ENCODE peak calls at places on chromosomes 13 and 19, in four cellular contexts. N is Caco-2, R is gastrocnemius medialis, V is left ventricle myocardium inferior. E is an unnamed sample.

GRCh38 chr13:110280231-110280813 is 26.6 kb downstream of the COL4A1 start:
- DNase-seq in R (no peak), N (no peak), V (no peak), E (no peak)

GRCh38 chr13:30006246-30006645 is 155.8 kb upstream of the UBL3 start:
- DNase-seq in R (no peak), N (no peak), V (no peak), E (no peak)

GRCh38 chr19:17486545-17486944 is 16.2 kb downstream of the SLC27A1 start:
- DNase-seq in R (no peak), V (no peak), N (no peak), E (no peak)

GRCh38 chr19:1234041-1234669 is 3.6 kb downstream of the CBARP start:
- DNase-seq in R (no peak), V (no peak), N (no peak), E (no peak)

GRCh38 chr19:34481861-34482379 is 362 bp downstream of the WTIP start:
- DNase-seq in N (no peak), R (no peak), V (peak; percentile 50), E (peak; percentile 53)

GRCh38 chr19:8361921-8362793 is 1.8 kb upstream of the ANGPTL4 start:
- DNase-seq in R (peak; percentile 97), N (no peak), V (peak; percentile 93), E (peak; percentile 73)

GRCh38 chr13:66506979-66507378 is 723.2 kb downstream of the PCDH9 start:
- DNase-seq in V (no peak), R (no peak), N (no peak), E (no peak)

GRCh38 chr19:15297416-15298224 is 34.7 kb downstream of the BRD4 start:
- DNase-seq in V (no peak), N (peak; percentile 91), R (no peak), E (no peak)

E was measured in ovary.